ENCODE peak calls at places on chromosomes 1 and 21, in six cellular contexts. One of them, this sample, is unnamed.

GRCh38 chr1:174469687-174470086 is 21.9 kb downstream of the GPR52 start:
- DNase-seq in mammary epithelial cell: no peak
- DNase-seq in hepatocyte: no peak
- DNase-seq in fibroblast of lung: no peak
- DNase-seq in tibial nerve: no peak
- DNase-seq in mesendoderm: no peak
- DNase-seq in this sample: no peak

GRCh38 chr1:13450204-13450603 is 40.0 kb downstream of the PRAMEF20 start:
- DNase-seq in tibial nerve: no peak
- DNase-seq in hepatocyte: no peak
- DNase-seq in fibroblast of lung: no peak
- DNase-seq in mesendoderm: no peak
- DNase-seq in mammary epithelial cell: no peak
- DNase-seq in this sample: no peak

GRCh38 chr1:169488157-169488556 is 2.4 kb upstream of the SLC19A2 start:
- DNase-seq in mesendoderm: peak
- DNase-seq in mammary epithelial cell: no peak
- DNase-seq in hepatocyte: no peak
- DNase-seq in fibroblast of lung: no peak
- DNase-seq in tibial nerve: no peak
- DNase-seq in this sample: no peak

GRCh38 chr1:237070519-237070918 is 28.5 kb downstream of the RYR2 start:
- DNase-seq in mesendoderm: no peak
- DNase-seq in fibroblast of lung: no peak
- DNase-seq in hepatocyte: no peak
- DNase-seq in tibial nerve: no peak
- DNase-seq in mammary epithelial cell: no peak
- DNase-seq in this sample: no peak

GRCh38 chr1:245969274-245969673 is 537.8 kb downstream of the SMYD3 start:
- DNase-seq in fibroblast of lung: peak
- DNase-seq in tibial nerve: no peak
- DNase-seq in mesendoderm: peak
- DNase-seq in mammary epithelial cell: peak
- DNase-seq in hepatocyte: peak
- DNase-seq in this sample: no peak

GRCh38 chr1:181801617-181802016 is 259.9 kb downstream of the ZNF648 start:
- DNase-seq in tibial nerve: no peak
- DNase-seq in mammary epithelial cell: no peak
- DNase-seq in fibroblast of lung: no peak
- DNase-seq in mesendoderm: no peak
- DNase-seq in hepatocyte: no peak
- DNase-seq in this sample: no peak

GRCh38 chr21:21291883-21292569 is 293.8 kb downstream of the NCAM2 start:
- DNase-seq in fibroblast of lung: no peak
- DNase-seq in mesendoderm: no peak
- DNase-seq in mammary epithelial cell: no peak
- DNase-seq in tibial nerve: no peak
- DNase-seq in hepatocyte: no peak
- DNase-seq in this sample: no peak

GRCh38 chr1:54490361-54491248 is 57.4 kb upstream of the ACOT11 start:
- DNase-seq in mammary epithelial cell: no peak
- DNase-seq in fibroblast of lung: no peak
- DNase-seq in mesendoderm: peak
- DNase-seq in hepatocyte: peak
- DNase-seq in tibial nerve: no peak
- DNase-seq in this sample: no peak

GRCh38 chr1:76802094-76802493 is 65.2 kb upstream of the ST6GALNAC5 start:
- DNase-seq in mammary epithelial cell: no peak
- DNase-seq in tibial nerve: no peak
- DNase-seq in hepatocyte: no peak
- DNase-seq in mesendoderm: peak
- DNase-seq in fibroblast of lung: no peak
- DNase-seq in this sample: no peak

GRCh38 chr1:1540015-1540816 is at the start of gene TMEM240:
- DNase-seq in fibroblast of lung: peak
- DNase-seq in tibial nerve: peak
- DNase-seq in hepatocyte: peak
- DNase-seq in mammary epithelial cell: no peak
- DNase-seq in mesendoderm: peak
- DNase-seq in this sample: peak

GRCh38 chr1:34162852-34163766 is 1.9 kb downstream of the CSMD2 start:
- DNase-seq in mammary epithelial cell: peak
- DNase-seq in tibial nerve: peak
- DNase-seq in hepatocyte: peak
- DNase-seq in fibroblast of lung: peak
- DNase-seq in mesendoderm: peak
- DNase-seq in this sample: peak

GRCh38 chr1:149997585-149998262 is 12.8 kb downstream of the OTUD7B start:
- DNase-seq in mesendoderm: no peak
- DNase-seq in tibial nerve: no peak
- DNase-seq in hepatocyte: no peak
- DNase-seq in fibroblast of lung: no peak
- DNase-seq in mammary epithelial cell: no peak
- DNase-seq in this sample: no peak

DNA sequence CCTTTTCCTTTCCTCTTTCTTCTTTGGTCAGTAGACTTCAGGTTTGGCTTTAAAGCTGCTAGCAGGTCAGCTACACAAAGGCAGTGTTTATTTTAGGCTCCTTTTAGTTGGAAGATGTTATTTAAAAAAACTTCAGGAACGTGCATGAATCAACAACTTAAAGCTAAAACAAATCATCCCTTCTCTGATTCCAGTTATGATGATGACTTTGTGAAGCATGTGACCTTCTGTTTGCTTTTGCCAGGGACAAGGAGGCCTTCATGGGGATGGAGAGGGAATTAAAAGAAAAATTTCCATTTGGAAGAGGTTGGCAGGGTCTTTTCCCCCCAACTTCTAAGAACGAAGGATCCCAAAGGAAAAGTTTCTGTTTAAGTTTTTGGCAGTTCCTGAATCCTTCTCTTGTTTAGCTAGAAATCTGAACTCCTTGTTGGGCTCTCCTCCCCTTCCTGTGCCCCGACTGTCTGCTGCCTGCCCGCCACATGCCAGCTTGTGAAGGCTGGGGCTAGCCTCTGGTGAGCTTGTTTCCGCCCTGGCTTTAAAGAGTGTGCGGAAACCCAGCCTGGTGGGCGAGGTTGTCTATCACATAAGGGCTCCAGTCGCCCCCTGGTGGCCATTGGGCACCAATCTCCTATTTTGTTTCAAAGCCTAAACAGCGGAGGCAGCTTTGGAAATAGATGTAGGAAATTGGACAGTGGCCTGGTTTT is 9.5 kb downstream of the ATP8B2 start:
- DNase-seq in mammary epithelial cell: peak
- DNase-seq in fibroblast of lung: peak
- DNase-seq in hepatocyte: peak
- DNase-seq in tibial nerve: peak
- DNase-seq in mesendoderm: peak
- DNase-seq in this sample: no peak
- H3K27ac ChIP-seq in mammary epithelial cell: no peak
- H3K27ac ChIP-seq in fibroblast of lung: peak
- H3K27ac ChIP-seq in hepatocyte: peak
- H3K27ac ChIP-seq in tibial nerve: peak
- H3K27ac ChIP-seq in mesendoderm: no peak
- H3K27ac ChIP-seq in this sample: peak

GRCh38 chr1:8371372-8371991 is 53.6 kb downstream of the SLC45A1 start:
- DNase-seq in fibroblast of lung: peak
- DNase-seq in mesendoderm: peak
- DNase-seq in hepatocyte: no peak
- DNase-seq in mammary epithelial cell: no peak
- DNase-seq in tibial nerve: no peak
- DNase-seq in this sample: no peak
- H3K27ac ChIP-seq in fibroblast of lung: no peak
- H3K27ac ChIP-seq in mesendoderm: no peak
- H3K27ac ChIP-seq in hepatocyte: peak
- H3K27ac ChIP-seq in mammary epithelial cell: no peak
- H3K27ac ChIP-seq in tibial nerve: peak
- H3K27ac ChIP-seq in this sample: peak

GRCh38 chr1:68210027-68210426 is 22.3 kb downstream of the WLS start:
- DNase-seq in mammary epithelial cell: no peak
- DNase-seq in fibroblast of lung: no peak
- DNase-seq in hepatocyte: no peak
- DNase-seq in tibial nerve: no peak
- DNase-seq in mesendoderm: peak
- DNase-seq in this sample: no peak

GRCh38 chr1:68204965-68205630 is 27.2 kb downstream of the WLS start:
- DNase-seq in mesendoderm: no peak
- DNase-seq in mammary epithelial cell: no peak
- DNase-seq in tibial nerve: no peak
- DNase-seq in hepatocyte: no peak
- DNase-seq in fibroblast of lung: no peak
- DNase-seq in this sample: no peak

GRCh38 chr1:68205794-68206358 is 26.4 kb downstream of the WLS start:
- DNase-seq in mesendoderm: no peak
- DNase-seq in fibroblast of lung: no peak
- DNase-seq in hepatocyte: no peak
- DNase-seq in mammary epithelial cell: no peak
- DNase-seq in tibial nerve: no peak
- DNase-seq in this sample: no peak

GRCh38 chr1:68210829-68211228 is 21.5 kb downstream of the WLS start:
- DNase-seq in tibial nerve: no peak
- DNase-seq in hepatocyte: no peak
- DNase-seq in mammary epithelial cell: no peak
- DNase-seq in mesendoderm: no peak
- DNase-seq in fibroblast of lung: no peak
- DNase-seq in this sample: no peak

DNA sequence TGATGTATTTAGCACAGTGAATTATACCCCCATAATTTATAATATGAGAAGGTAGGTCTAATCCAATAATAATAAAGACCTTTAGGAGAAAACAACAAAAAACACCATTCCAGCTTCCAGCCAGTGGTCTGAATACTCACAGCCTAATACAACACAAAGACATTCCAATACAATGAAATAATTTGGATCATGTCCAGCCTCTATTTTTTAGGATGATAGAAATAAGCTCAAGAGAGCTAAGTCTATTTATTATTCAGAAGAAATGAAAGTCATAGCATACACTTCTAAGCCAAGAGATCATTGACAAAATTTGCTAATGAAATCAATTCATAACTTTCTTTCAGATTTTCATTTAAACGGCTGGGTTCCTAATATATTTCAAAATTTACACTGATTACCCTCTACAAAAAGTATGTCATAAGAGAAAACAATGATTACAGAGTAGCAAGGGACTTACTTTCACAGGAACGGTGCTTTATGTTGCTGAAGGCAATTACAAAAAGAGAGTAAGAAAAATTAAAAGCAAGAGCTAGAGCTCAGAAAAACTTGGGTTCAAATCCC is 25.1 kb downstream of the WLS start:
- DNase-seq in tibial nerve: no peak
- DNase-seq in mesendoderm: no peak
- DNase-seq in fibroblast of lung: peak
- DNase-seq in mammary epithelial cell: no peak
- DNase-seq in hepatocyte: no peak
- DNase-seq in this sample: no peak
- H3K27ac ChIP-seq in tibial nerve: no peak
- H3K27ac ChIP-seq in mesendoderm: no peak
- H3K27ac ChIP-seq in fibroblast of lung: peak
- H3K27ac ChIP-seq in mammary epithelial cell: no peak
- H3K27ac ChIP-seq in hepatocyte: peak
- H3K27ac ChIP-seq in this sample: no peak

GRCh38 chr1:207811920-207812720 is 60.3 kb downstream of the CD46 start:
- DNase-seq in mesendoderm: peak
- DNase-seq in hepatocyte: peak
- DNase-seq in tibial nerve: peak
- DNase-seq in fibroblast of lung: peak
- DNase-seq in mammary epithelial cell: no peak
- DNase-seq in this sample: peak
- H3K27ac ChIP-seq in mesendoderm: no peak
- H3K27ac ChIP-seq in hepatocyte: no peak
- H3K27ac ChIP-seq in tibial nerve: peak
- H3K27ac ChIP-seq in fibroblast of lung: no peak
- H3K27ac ChIP-seq in mammary epithelial cell: no peak
- H3K27ac ChIP-seq in this sample: peak

DNA sequence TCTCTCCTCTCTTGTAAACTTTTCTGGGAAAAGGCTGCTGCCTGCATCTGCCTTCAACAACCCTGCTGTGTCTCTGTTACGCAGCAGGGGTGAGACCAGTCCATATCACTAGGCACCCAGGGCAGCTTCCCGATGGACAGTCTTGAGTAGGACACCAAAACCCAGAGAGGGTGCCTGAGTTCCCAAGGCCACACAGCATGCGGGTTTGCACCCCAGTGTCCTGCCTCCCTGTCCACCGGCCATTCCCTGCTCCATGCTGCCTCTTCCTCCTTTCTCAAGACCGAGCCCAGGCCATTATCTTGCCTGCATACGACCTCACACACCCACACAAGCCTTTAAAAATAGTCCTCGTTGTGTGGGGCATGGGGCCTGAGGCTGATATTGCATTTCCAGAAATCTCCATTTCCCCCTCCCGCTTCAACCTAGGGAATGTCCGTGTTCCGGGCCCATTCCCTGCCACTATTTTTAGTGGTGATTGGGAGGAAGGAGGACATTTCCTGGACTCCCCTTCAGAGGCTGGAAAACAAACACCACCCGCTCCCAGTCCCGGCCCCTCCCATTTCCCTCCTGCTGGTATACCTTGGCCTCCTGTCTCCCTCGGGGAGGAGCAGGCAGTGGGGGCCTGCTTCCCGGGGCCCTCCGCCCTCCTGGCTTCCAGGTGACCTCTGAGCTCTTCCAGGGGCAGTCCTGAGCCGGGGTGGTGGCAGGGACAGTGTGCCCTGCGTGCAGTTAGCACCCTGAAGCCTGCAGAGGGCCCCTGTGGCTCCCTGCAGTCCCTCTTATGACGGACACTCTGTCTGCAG is 132.4 kb upstream of the TMEM51 start:
- DNase-seq in mammary epithelial cell: no peak
- DNase-seq in mesendoderm: no peak
- DNase-seq in tibial nerve: no peak
- DNase-seq in hepatocyte: peak
- DNase-seq in fibroblast of lung: no peak
- DNase-seq in this sample: no peak
- H3K27ac ChIP-seq in mammary epithelial cell: peak
- H3K27ac ChIP-seq in mesendoderm: no peak
- H3K27ac ChIP-seq in tibial nerve: no peak
- H3K27ac ChIP-seq in hepatocyte: peak
- H3K27ac ChIP-seq in fibroblast of lung: no peak
- H3K27ac ChIP-seq in this sample: no peak

DNA sequence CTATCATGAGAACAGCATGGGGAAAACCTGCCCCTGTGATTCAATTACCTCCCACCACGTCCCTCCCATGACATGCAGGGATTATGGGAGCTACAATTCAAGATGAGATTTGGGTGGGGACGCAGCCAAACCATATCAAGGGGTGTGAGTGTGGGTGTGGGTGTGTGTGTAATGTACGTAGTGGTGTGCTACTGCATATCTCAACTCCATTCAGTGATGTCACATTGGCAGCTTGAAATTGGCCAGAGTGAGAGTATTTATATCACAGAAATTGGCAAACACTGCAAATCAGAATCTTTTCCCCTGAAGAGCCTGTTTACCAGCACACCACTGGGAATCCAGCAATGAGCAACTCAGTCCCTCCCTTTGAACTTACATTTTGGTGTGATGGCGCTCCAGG is 5.5 kb downstream of the ARHGEF10L start:
- DNase-seq in mammary epithelial cell: no peak
- DNase-seq in tibial nerve: no peak
- DNase-seq in mesendoderm: no peak
- DNase-seq in hepatocyte: no peak
- DNase-seq in fibroblast of lung: peak
- DNase-seq in this sample: no peak
- H3K27ac ChIP-seq in mammary epithelial cell: no peak
- H3K27ac ChIP-seq in tibial nerve: peak
- H3K27ac ChIP-seq in mesendoderm: no peak
- H3K27ac ChIP-seq in hepatocyte: no peak
- H3K27ac ChIP-seq in fibroblast of lung: peak
- H3K27ac ChIP-seq in this sample: no peak

This sample was measured in substantia nigra.